ENCODE peak calls at places on chromosomes 12 and 14, in ten cellular contexts. L is NCI-H82; O is Caki2; V is activated CD4-positive, CD25-positive, alpha-beta regulatory T cell; K is NCI-H187; J is psoas muscle; Z is A172; Y is NCI-H1105 treated with DMSO at 0.1 percent for 48 hours; S is RPMI7951; N is stimulated activated CD4-positive, alpha-beta T cell treated with anti-CD3 and anti-CD28 coated beads, Interleukin-1b, Interleukin-23, amount 100 ng/mL, for 24 hours. Q is an unnamed sample.

GRCh38 chr14:72618424-72618823 is 275.5 kb downstream of the DPF3 start:
- DNase-seq in O (no peak), K (no peak), V (no peak), Z (no peak), S (no peak), N (no peak), Y (no peak), J (no peak), L (no peak), Q (no peak)

GRCh38 chr12:22851532-22851931 is 226.6 kb downstream of the ETNK1 start:
- DNase-seq in L (no peak), K (no peak), J (no peak), Y (no peak), N (no peak), O (no peak), Z (no peak), V (no peak), S (no peak), Q (no peak)

GRCh38 chr14:74905595-74906142 is 17.4 kb downstream of the RPS6KL1 start:
- DNase-seq in Z (peak; percentile 15), V (peak; percentile 63), N (peak; percentile 76), K (peak; percentile 42), Y (peak; percentile 11), O (peak; percentile 19), L (peak; percentile 74), S (peak; percentile 48), J (peak; percentile 89), Q (peak; percentile 55)

GRCh38 chr12:90653051-90653450 is 301.9 kb downstream of the CCER1 start:
- DNase-seq in V (no peak), L (no peak), S (no peak), Y (no peak), N (no peak), J (no peak), K (no peak), Z (no peak), O (no peak), Q (no peak)

GRCh38 chr14:20306079-20306423 is 300 bp upstream of the TTC5 start:
- DNase-seq in J (no peak), L (no peak), V (no peak), S (no peak), K (no peak), N (no peak), Z (no peak), O (no peak), Y (no peak), Q (no peak)

GRCh38 chr14:58826845-58827686 is 189.3 kb downstream of the DACT1 start:
- DNase-seq in K (no peak), L (peak; percentile 14), O (no peak), N (no peak), Z (no peak), V (no peak), Y (no peak), S (peak; percentile 29), J (no peak), Q (no peak)

GRCh38 chr12:122527478-122527944 is 462 bp downstream of the KNTC1 start:
- DNase-seq in N (peak; percentile 34), Y (peak; percentile 32), K (no peak), Z (no peak), J (no peak), O (no peak), V (no peak), S (peak; percentile 41), L (peak; percentile 53), Q (no peak)

GRCh38 chr14:101520621-101521305 is 40.5 kb upstream of the DIO3 start:
- DNase-seq in J (peak; percentile 80), O (no peak), Z (no peak), N (no peak), Y (no peak), V (no peak), L (no peak), S (no peak), K (no peak), Q (no peak)

GRCh38 chr12:52615912-52616311 is 2.4 kb downstream of the KRT73 start:
- DNase-seq in K (no peak), O (no peak), J (no peak), S (no peak), Y (no peak), L (no peak), Z (no peak), N (no peak), V (no peak), Q (no peak)

GRCh38 chr12:92000587-92000986 is 145.1 kb downstream of the BTG1 start:
- DNase-seq in L (no peak), N (no peak), S (no peak), Z (no peak), O (no peak), K (no peak), V (no peak), Y (no peak), J (no peak), Q (no peak)

GRCh38 chr12:132541200-132541599 is 51.2 kb downstream of the FBRSL1 start:
- DNase-seq in Y (no peak), Z (no peak), K (no peak), J (no peak), N (no peak), O (no peak), L (no peak), V (no peak), S (no peak), Q (no peak)

GRCh38 chr12:52434096-52434733 is at the start of gene KRT75:
- DNase-seq in V (no peak), S (no peak), J (no peak), N (no peak), O (no peak), L (no peak), Z (peak; percentile 59), K (peak; percentile 13), Y (no peak), Q (no peak)

GRCh38 chr14:50997712-50998111 is 53.4 kb upstream of the PYGL start:
- DNase-seq in L (no peak), V (no peak), O (no peak), Y (no peak), N (no peak), J (no peak), Z (no peak), S (no peak), K (no peak), Q (no peak)

GRCh38 chr14:50417853-50418252 is 21.2 kb upstream of the CDKL1 start:
- DNase-seq in V (no peak), N (no peak), J (no peak), K (no peak), L (no peak), O (no peak), Y (no peak), Z (no peak), S (no peak), Q (no peak)

GRCh38 chr12:59698599-59698998 is 102.8 kb downstream of the SLC16A7 start:
- DNase-seq in S (peak; percentile 11), O (no peak), J (no peak), N (no peak), K (no peak), Z (no peak), Y (no peak), L (no peak), V (no peak), Q (no peak)

GRCh38 chr14:28813810-28814209 is 47.2 kb downstream of the FOXG1 start:
- DNase-seq in L (no peak), S (peak; percentile 0), V (no peak), K (no peak), J (no peak), O (no peak), N (no peak), Z (no peak), Y (no peak), Q (no peak)

GRCh38 chr14:77574446-77575125 is 41.9 kb downstream of the SPTLC2 start:
- DNase-seq in L (no peak), O (no peak), Z (no peak), V (no peak), N (no peak), Y (no peak), K (no peak), S (no peak), J (no peak), Q (no peak)

GRCh38 chr12:58639323-58639934 is 280.9 kb downstream of the LRIG3 start:
- DNase-seq in L (peak; percentile 94), J (no peak), S (peak; percentile 4), Z (peak; percentile 40), Y (peak; percentile 92), O (peak; percentile 68), K (no peak), N (no peak), V (no peak), Q (no peak)

GRCh38 chr14:68653108-68653507 is 139.8 kb downstream of the ZFP36L1 start:
- DNase-seq in V (no peak), J (no peak), O (no peak), Z (no peak), S (no peak), K (no peak), N (no peak), Y (no peak), L (no peak), Q (no peak)

GRCh38 chr14:100854435-100854834 is 28.5 kb downstream of the MEG3 start:
- DNase-seq in Z (no peak), K (no peak), L (no peak), J (peak; percentile 22), S (no peak), V (no peak), O (no peak), N (no peak), Y (no peak), Q (no peak)

GRCh38 chr12:57941165-57941894 is at the start of gene ATP23:
- DNase-seq in O (peak; percentile 97), Y (peak; percentile 76), K (peak; percentile 95), J (peak; percentile 93), Z (peak; percentile 80), V (peak; percentile 78), L (peak; percentile 98), S (peak; percentile 91), N (peak; percentile 76), Q (peak; percentile 67)

GRCh38 chr12:55072093-55072492 is 52.3 kb downstream of the NEUROD4 start:
- DNase-seq in S (peak; percentile 23), O (no peak), Y (peak; percentile 29), N (peak; percentile 58), V (peak; percentile 55), Z (peak; percentile 44), L (peak; percentile 88), K (no peak), J (peak; percentile 72), Q (no peak)

GRCh38 chr12:31278445-31279242 is 47.3 kb downstream of the SINHCAF start:
- DNase-seq in V (no peak), S (no peak), L (no peak), K (no peak), J (no peak), Z (no peak), N (no peak), Y (no peak), O (no peak), Q (peak; percentile 15)

GRCh38 chr12:2679068-2679815 is 115.5 kb upstream of the FKBP4 start:
- DNase-seq in Y (no peak), L (no peak), Z (no peak), K (no peak), O (no peak), V (no peak), S (no peak), N (no peak), J (no peak), Q (no peak)

GRCh38 chr12:116547955-116548471 is 11.2 kb upstream of the MAP1LC3B2 start:
- DNase-seq in K (no peak), O (peak; percentile 94), S (no peak), L (peak; percentile 94), J (no peak), N (no peak), Y (no peak), V (no peak), Z (no peak), Q (no peak)

Q was measured in neuronal stem cell.